ENCODE peak calls at places on chromosomes 12 and 14, in seven cellular contexts. Z is kidney, C is lower lobe of right lung, H is right atrium auricular region, K is tibial nerve, P is colonic mucosa, V is IMR-90. A is an unnamed sample. For H3K9me3 and H3K4me1, the result is how much of the 10 kb centered on the place peaks cover.

GRCh38 chr12:53057816-53058500 is 8.1 kb downstream of the TNS2 start:
- DNase-seq in Z (peak), C (peak), H (peak), K (peak), P (no peak), V (no peak), A (no peak)

GRCh38 chr14:82075566-82075965 is 541.9 kb upstream of the SEL1L start:
- DNase-seq in Z (no peak), C (no peak), H (no peak), K (no peak), P (no peak), V (no peak), A (no peak)

GRCh38 chr12:92503977-92504966 is 198.5 kb upstream of the PLEKHG7 start:
- DNase-seq in Z (no peak), C (peak), H (peak), K (peak), P (peak), V (no peak), A (no peak)

GRCh38 chr12:27592548-27592947 is 68.5 kb downstream of the PPFIBP1 start:
- DNase-seq in Z (no peak), C (no peak), H (peak), K (no peak), P (no peak), V (peak), A (no peak)

GRCh38 chr12:4134434-4134762 is 139.2 kb upstream of the CCND2 start:
- DNase-seq in Z (no peak), C (no peak), H (no peak), K (no peak), P (no peak), V (no peak), A (no peak)

GRCh38 chr12:7512528-7512927 is 9.0 kb upstream of the CD163 start:
- DNase-seq in Z (no peak), C (peak), H (no peak), K (no peak), P (no peak), V (peak), A (peak)

GRCh38 chr12:32494676-32495075 is 95.3 kb downstream of the FGD4 start:
- DNase-seq in Z (no peak), C (no peak), H (no peak), K (no peak), P (no peak), V (no peak), A (no peak)

GRCh38 chr12:53657041-53657440 is 18.8 kb downstream of the ATP5MC2 start:
- DNase-seq in Z (no peak), C (no peak), H (no peak), K (no peak), P (no peak), V (no peak), A (no peak)

GRCh38 chr14:68461086-68461485 is 331.8 kb downstream of the ZFP36L1 start:
- DNase-seq in Z (no peak), C (no peak), H (no peak), K (no peak), P (no peak), V (no peak), A (no peak)

GRCh38 chr14:104826197-104826857 is 25.4 kb downstream of the ZBTB42 start:
- DNase-seq in Z (peak), C (peak), H (peak), K (peak), P (peak), V (peak), A (peak)

GRCh38 chr12:94110258-94110657 is 38.1 kb upstream of the PLXNC1 start:
- DNase-seq in Z (no peak), C (no peak), H (no peak), K (no peak), P (no peak), V (no peak), A (no peak)

GRCh38 chr12:27521066-27521465 is 2.9 kb upstream of the PPFIBP1 start:
- DNase-seq in Z (peak), C (no peak), H (peak), K (no peak), P (no peak), V (peak), A (no peak)

GRCh38 chr14:54211562-54212308 is 185.1 kb upstream of the CDKN3 start:
- DNase-seq in Z (no peak), C (no peak), H (no peak), K (no peak), P (no peak), V (peak), A (no peak)

GRCh38 chr12:12048266-12048665 is 22.5 kb upstream of the BCL2L14 start:
- DNase-seq in Z (no peak), C (no peak), H (no peak), K (no peak), P (no peak), V (no peak), A (no peak)

GRCh38 chr12:6667559-6668210 is 4.8 kb upstream of the ING4 start:
- DNase-seq in Z (no peak), C (no peak), H (no peak), K (no peak), P (no peak), V (no peak), A (no peak)

GRCh38 chr12:4287325-4288290 is 14.0 kb downstream of the CCND2 start:
- DNase-seq in Z (no peak), C (no peak), H (no peak), K (no peak), P (no peak), V (no peak), A (no peak)

GRCh38 chr14:100389497-100390104 is 66.5 kb downstream of the SLC25A47 start:
- DNase-seq in Z (no peak), C (no peak), H (no peak), K (no peak), P (peak), V (no peak), A (no peak)

GRCh38 chr12:30823764-30824163 is 69.0 kb upstream of the CAPRIN2 start:
- DNase-seq in Z (no peak), C (no peak), H (peak), K (no peak), P (no peak), V (no peak), A (no peak)

GRCh38 chr14:29788093-29788492 is 139.6 kb downstream of the PRKD1 start:
- DNase-seq in Z (no peak), C (no peak), H (no peak), K (no peak), P (no peak), V (no peak), A (no peak)

GRCh38 chr14:29783556-29783955 is 144.1 kb downstream of the PRKD1 start:
- DNase-seq in Z (no peak), C (no peak), H (no peak), K (no peak), P (no peak), V (no peak), A (no peak)

DNA sequence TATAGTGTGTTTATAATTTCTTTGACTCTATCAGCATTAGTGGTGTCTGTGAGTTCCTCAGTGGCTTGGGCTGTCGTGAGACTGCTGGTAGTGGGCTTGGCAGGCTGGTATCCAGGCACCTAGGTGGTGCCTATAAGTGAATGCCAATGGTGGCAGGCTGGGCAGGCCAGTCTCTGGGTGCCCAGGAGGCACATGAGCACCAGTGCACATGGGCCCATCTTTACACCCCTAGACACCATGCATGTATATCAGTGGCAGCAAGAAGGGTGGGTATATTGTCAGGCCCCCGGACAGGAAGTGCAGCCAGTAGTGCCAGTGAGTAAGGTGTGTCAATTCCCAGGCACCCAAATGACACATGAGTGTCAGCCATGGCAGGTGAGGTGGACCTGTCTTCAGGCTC is 138.2 kb downstream of the PRKD1 start:
- DNase-seq in Z (no peak), C (no peak), H (no peak), K (no peak), P (no peak), V (no peak), A (no peak)
- H3K9me3 ChIP-seq in Z (under half), C (under half), H (under half), K (under half), P (under half), V (under half), A (under half)

GRCh38 chr14:61379639-61380184 is 58.3 kb downstream of the PRKCH start:
- DNase-seq in Z (no peak), C (no peak), H (no peak), K (no peak), P (no peak), V (no peak), A (no peak)
- H3K4me1 ChIP-seq in Z (under half), C (under half), H (under half), K (under half), P (under half), V (under half), A (under half)

GRCh38 chr14:92638904-92639303 is 109.5 kb downstream of the LGMN start:
- DNase-seq in Z (no peak), C (no peak), H (no peak), K (no peak), P (no peak), V (no peak), A (peak)
- H3K27ac ChIP-seq in Z (no peak), C (no peak), H (no peak), K (no peak), P (no peak), V (no peak), A (no peak)

GRCh38 chr12:38156497-38157245 is 159.9 kb upstream of the ALG10B start:
- DNase-seq in Z (no peak), C (no peak), H (peak), K (no peak), P (peak), V (no peak), A (peak)

GRCh38 chr12:38153737-38154061 is 162.9 kb upstream of the ALG10B start:
- DNase-seq in Z (no peak), C (no peak), H (peak), K (no peak), P (no peak), V (no peak), A (no peak)

GRCh38 chr12:38154096-38155019 is 162.2 kb upstream of the ALG10B start:
- DNase-seq in Z (peak), C (no peak), H (peak), K (no peak), P (no peak), V (no peak), A (no peak)

GRCh38 chr12:38155526-38156496 is 160.8 kb upstream of the ALG10B start:
- DNase-seq in Z (peak), C (no peak), H (peak), K (no peak), P (peak), V (no peak), A (peak)

GRCh38 chr12:38155020-38155395 is 161.6 kb upstream of the ALG10B start:
- DNase-seq in Z (no peak), C (no peak), H (peak), K (no peak), P (no peak), V (no peak), A (no peak)
- H3K9me3 ChIP-seq in Z (under half), C (under half), H (under half), K (under half), P (under half), V (half or more), A (under half)

GRCh38 chr14:92663049-92663448 is 85.4 kb downstream of the LGMN start:
- DNase-seq in Z (no peak), C (no peak), H (no peak), K (no peak), P (no peak), V (peak), A (no peak)
- H3K4me1 ChIP-seq in Z (under half), C (under half), H (under half), K (under half), P (under half), V (under half), A (under half)

DNA sequence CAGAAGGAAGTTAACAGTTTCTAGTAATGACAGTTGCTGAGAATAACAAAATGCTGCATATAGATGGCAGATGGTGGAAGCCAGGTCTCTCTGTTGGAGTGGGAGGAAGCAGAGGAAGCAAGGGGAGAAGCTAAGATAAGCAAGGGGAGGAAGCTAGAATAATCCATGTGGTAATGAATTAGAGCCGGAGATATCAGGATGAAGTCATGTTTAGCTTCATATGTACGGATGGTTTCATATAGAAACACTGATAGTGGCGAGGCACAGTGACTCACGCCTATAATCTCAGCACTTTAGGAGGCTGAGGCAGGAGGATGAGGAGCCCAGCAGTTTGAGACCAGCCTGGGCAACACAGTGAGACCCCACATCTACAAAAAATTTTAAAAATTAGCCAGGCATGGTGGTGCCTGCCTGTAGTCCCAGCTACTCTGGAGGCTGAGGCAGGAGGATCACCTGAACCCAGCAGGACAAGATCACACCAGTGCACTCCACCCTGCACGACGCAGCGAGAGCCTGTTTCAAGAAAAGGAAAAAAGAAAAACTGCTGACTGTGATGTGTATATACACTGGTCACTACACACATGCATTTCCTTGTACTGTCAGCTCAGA is 49.2 kb downstream of the ANAPC7 start:
- DNase-seq in Z (no peak), C (no peak), H (no peak), K (no peak), P (no peak), V (peak), A (no peak)
- H3K27ac ChIP-seq in Z (no peak), C (no peak), H (no peak), K (no peak), P (no peak), V (no peak), A (no peak)

A was measured in spleen.